ENCODE peak calls at places on chromosomes 12 and 14, in four cellular contexts. E, A, N and V are unnamed samples.

GRCh38 chr14:103362780-103363179 is 22.4 kb upstream of the MARK3 start:
- DNase-seq in A (no peak), N (no peak), E (no peak), V (no peak)

GRCh38 chr14:32129124-32129523 is 52.0 kb downstream of the ARHGAP5 start:
- DNase-seq in A (no peak), E (no peak), N (no peak), V (no peak)

GRCh38 chr12:112153181-112153899 is 28.0 kb downstream of the TRAFD1 start:
- DNase-seq in N (no peak), A (peak; percentile 43), E (no peak), V (no peak)

GRCh38 chr12:87952850-87953249 is 76.4 kb downstream of the C12orf50 start:
- DNase-seq in E (peak; percentile 22), N (no peak), A (no peak), V (no peak)

GRCh38 chr12:5779401-5779800 is 165.7 kb downstream of the ANO2 start:
- DNase-seq in E (no peak), A (no peak), N (no peak), V (no peak)

GRCh38 chr12:131862994-131863710 is 31.3 kb upstream of the ULK1 start:
- DNase-seq in A (no peak), E (no peak), N (no peak), V (no peak)

GRCh38 chr14:71465316-71465715 is 466.9 kb upstream of the RGS6 start:
- DNase-seq in A (no peak), N (no peak), E (no peak), V (no peak)

GRCh38 chr12:54146506-54147145 is 42.2 kb downstream of the SMUG1 start:
- DNase-seq in A (no peak), N (no peak), E (no peak), V (no peak)

GRCh38 chr12:121005346-121005815 is 10.9 kb downstream of the C12orf43 start:
- DNase-seq in A (no peak), E (peak; percentile 87), N (peak; percentile 54), V (no peak)

GRCh38 chr12:106879612-106880011 is 76.1 kb upstream of the TMEM263 start:
- DNase-seq in N (no peak), A (no peak), E (no peak), V (no peak)

GRCh38 chr14:68828728-68829127 is 35.9 kb upstream of the ZFP36L1 start:
- DNase-seq in A (no peak), E (no peak), N (no peak), V (no peak)

DNA sequence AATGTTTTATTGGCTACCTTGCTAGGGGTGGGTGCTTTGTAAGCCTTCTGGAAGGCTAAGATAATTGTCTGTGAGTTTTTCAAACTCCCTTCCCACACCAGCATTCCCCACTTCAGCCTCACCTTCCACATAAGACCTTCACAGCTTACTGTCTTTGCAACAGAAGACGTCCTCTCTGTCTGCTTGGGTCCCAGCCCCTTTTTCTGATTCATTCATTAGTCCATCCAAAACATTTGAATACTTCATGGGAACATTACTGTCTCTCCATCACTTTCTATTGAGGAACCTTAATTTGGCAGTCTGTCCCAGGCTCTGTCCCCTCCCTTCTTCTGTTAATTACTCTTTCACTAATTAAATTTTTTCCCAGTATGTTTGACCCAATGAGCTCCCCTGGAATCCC is 965 bp upstream of the MARCHF9 start:
- DNase-seq in A (no peak), E (no peak), N (no peak), V (no peak)
- H3K4me3 ChIP-seq in A (peak overlapping the region; percentile 66), E (peak overlapping the region; percentile 83), N (no peak overlapping the region), V (peak overlapping the region; percentile 72)

GRCh38 chr14:104659764-104660523 is 29.5 kb upstream of the INF2 start:
- DNase-seq in E (no peak), A (peak; percentile 71), N (no peak), V (no peak)
- H3K4me1 ChIP-seq in E (no peaks in the 10 kb centered on the region), A (peaks cover 5% of the 10 kb centered on the region), N (peaks cover 13% of the 10 kb centered on the region), V (no peaks in the 10 kb centered on the region)

GRCh38 chr12:38601970-38602369 is 285.4 kb downstream of the ALG10B start:
- DNase-seq in E (no peak), A (no peak), N (no peak), V (no peak)
- H3K4me3 ChIP-seq in E (no peak overlapping the region), A (no peak overlapping the region), N (no peak overlapping the region), V (no peak overlapping the region)

GRCh38 chr12:67589078-67589477 is 59.5 kb upstream of the DYRK2 start:
- DNase-seq in N (no peak), A (no peak), E (no peak), V (no peak)
- H3K4me1 ChIP-seq in N (peaks cover 9% of the 10 kb centered on the region), A (no peaks in the 10 kb centered on the region), E (peaks cover 6% of the 10 kb centered on the region), V (peaks cover 3% of the 10 kb centered on the region)

GRCh38 chr14:21536395-21537087 is 10.4 kb upstream of the SALL2 start:
- DNase-seq in E (peak; percentile 82), A (no peak), N (no peak), V (no peak)
- H3K4me3 ChIP-seq in E (peak overlapping the region; percentile 84), A (peak overlapping the region; percentile 35), N (no peak overlapping the region), V (peak overlapping the region; percentile 46)

GRCh38 chr14:25788252-25788651 is 738.3 kb upstream of the STXBP6 start:
- DNase-seq in E (no peak), N (no peak), A (no peak), V (no peak)
- H3K4me1 ChIP-seq in E (no peaks in the 10 kb centered on the region), N (no peaks in the 10 kb centered on the region), A (no peaks in the 10 kb centered on the region), V (no peaks in the 10 kb centered on the region)

DNA sequence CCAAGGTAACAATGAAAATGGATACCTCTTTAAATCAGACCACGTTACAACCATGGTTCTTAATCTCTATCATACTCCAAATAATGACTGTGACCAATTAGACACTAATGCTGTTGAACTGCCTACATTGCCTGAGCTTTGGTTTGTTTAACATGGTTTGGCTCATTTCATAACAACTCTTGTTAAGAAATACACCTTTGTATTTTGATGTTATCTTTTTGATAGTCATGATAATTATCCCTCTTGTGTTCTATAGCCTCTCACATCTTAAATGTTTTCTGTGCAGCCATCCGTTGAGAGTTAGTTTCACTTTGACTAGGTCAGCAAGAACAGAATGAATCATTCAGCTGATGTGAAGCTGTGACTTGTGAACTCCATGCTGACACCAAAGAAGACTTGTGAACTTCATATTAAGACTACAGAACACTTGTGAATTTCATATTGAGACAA is 75.5 kb upstream of the RERGL start:
- DNase-seq in N (no peak), A (no peak), E (no peak), V (no peak)
- H3K4me3 ChIP-seq in N (no peak overlapping the region), A (no peak overlapping the region), E (no peak overlapping the region), V (no peak overlapping the region)

GRCh38 chr14:105021656-105022275 is 883 bp upstream of the CDCA4 start:
- DNase-seq in E (peak; percentile 75), A (peak; percentile 75), N (peak; percentile 47), V (peak; percentile 37)

GRCh38 chr14:105022276-105022670 is 1.4 kb upstream of the CDCA4 start:
- DNase-seq in E (no peak), A (no peak), N (no peak), V (no peak)

GRCh38 chr14:105023144-105023543 is 2.3 kb upstream of the CDCA4 start:
- DNase-seq in A (no peak), N (no peak), E (no peak), V (no peak)

GRCh38 chr14:105025429-105025828 is 4.5 kb upstream of the CDCA4 start:
- DNase-seq in N (no peak), A (no peak), E (no peak), V (no peak)

GRCh38 chr14:105023791-105024480 is 3.1 kb upstream of the CDCA4 start:
- DNase-seq in N (no peak), A (no peak), E (no peak), V (no peak)
- H3K4me1 ChIP-seq in N (peaks cover 25% of the 10 kb centered on the region), A (peaks cover 24% of the 10 kb centered on the region), E (peaks cover 14% of the 10 kb centered on the region), V (peaks cover 8% of the 10 kb centered on the region)

GRCh38 chr14:23240661-23241060 is 2.9 kb downstream of the RNF212B start:
- DNase-seq in A (no peak), E (no peak), N (no peak), V (no peak)

GRCh38 chr14:23242076-23242475 is 4.3 kb downstream of the RNF212B start:
- DNase-seq in E (no peak), A (no peak), N (no peak), V (no peak)

DNA sequence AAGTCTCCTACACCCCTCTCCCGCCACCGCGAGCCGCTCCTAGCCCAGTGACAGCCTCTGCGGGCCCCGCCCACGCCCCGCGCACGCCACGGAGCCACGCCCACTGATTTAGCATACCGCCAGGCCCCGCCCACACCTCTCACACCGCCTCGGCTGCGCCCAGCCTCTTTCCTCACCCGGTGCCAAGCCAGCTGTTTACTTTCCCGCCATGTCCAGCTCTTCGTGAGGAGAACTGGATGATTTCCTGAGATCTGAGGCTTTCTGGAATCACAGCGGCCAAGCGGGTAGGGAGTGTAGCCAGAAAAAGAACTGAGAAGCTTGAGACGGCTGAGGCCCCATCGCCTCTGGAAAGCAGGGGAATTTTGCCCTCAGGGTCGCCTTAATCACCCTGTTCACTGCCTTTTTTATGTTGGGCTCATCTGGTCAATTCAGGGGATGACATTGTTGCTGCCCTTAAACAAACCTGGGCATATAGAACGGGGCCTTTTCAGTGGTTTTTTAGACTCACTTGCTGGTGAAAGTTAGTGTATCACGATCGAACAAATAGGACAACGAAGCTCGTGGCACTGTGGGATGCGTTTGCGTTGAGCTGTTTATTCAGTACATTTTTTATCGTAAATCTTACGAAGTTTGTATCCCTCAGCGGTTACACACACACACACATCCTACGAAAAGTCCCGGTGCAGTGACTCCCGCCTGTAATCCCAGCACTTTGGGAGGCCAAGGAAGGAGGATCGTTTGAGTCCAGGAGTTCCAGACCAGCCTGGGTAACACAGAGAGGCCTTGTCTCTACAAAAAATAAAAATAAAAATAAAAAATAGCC is at the start of gene RNF212B:
- DNase-seq in E (peak; percentile 99), N (peak; percentile 100), A (peak; percentile 98), V (peak; percentile 87)
- H3K4me3 ChIP-seq in E (peak within 1 kb of the TSS; percentile 56), N (no peak within 1 kb of the TSS), A (peak within 1 kb of the TSS; percentile 32), V (peak within 1 kb of the TSS; percentile 49)